ENCODE peak calls at places on chromosomes 4 and X, in four cellular contexts. A is AG04450, W is gastrocnemius medialis, H is GM12878. T is an unnamed sample.
A peak's percentile ranks its signal among the peaks of the same experiment; 100 is the strongest.

GRCh38 chr4:89769856-89770255 is 67.1 kb downstream of the SNCA start:
- DNase-seq in A (no peak), W (no peak), H (no peak), T (no peak)

GRCh38 chr4:166635367-166635766 is 598.9 kb downstream of the SPOCK3 start:
- DNase-seq in A (no peak), W (no peak), H (no peak), T (no peak)

GRCh38 chr4:101696276-101697010 is 94.1 kb upstream of the BANK1 start:
- DNase-seq in A (no peak), W (no peak), H (no peak), T (no peak)

GRCh38 chr4:179817317-179817716 is 2375.1 kb upstream of the AGA start:
- DNase-seq in A (no peak), W (no peak), H (no peak), T (no peak)

GRCh38 chr4:11565213-11565612 is 136.5 kb upstream of the HS3ST1 start:
- DNase-seq in A (no peak), W (no peak), H (no peak), T (no peak)

GRCh38 chrX:81316163-81316562 is 114.3 kb downstream of the SH3BGRL start:
- DNase-seq in A (no peak), W (no peak), H (no peak), T (no peak)

GRCh38 chr4:159357350-159357749 is 254.5 kb downstream of the RAPGEF2 start:
- DNase-seq in A (no peak), W (no peak), H (no peak), T (no peak)

GRCh38 chrX:3592184-3592583 is 121.3 kb downstream of the PRKX start:
- DNase-seq in A (no peak), W (no peak), H (no peak), T (no peak)

GRCh38 chr4:182314537-182314936 is 71.3 kb downstream of the TENM3 start:
- DNase-seq in A (no peak), W (no peak), H (no peak), T (no peak)

GRCh38 chrX:23826216-23826615 is 43.2 kb downstream of the SAT1 start:
- DNase-seq in A (no peak), W (no peak), H (no peak), T (no peak)

GRCh38 chr4:6855692-6856297 is 53.8 kb upstream of the TBC1D14 start:
- DNase-seq in A (peak; percentile 74), W (peak; percentile 79), H (peak; percentile 94), T (peak; percentile 44)

GRCh38 chr4:64911846-64912245 is 502.6 kb upstream of the TECRL start:
- DNase-seq in A (no peak), W (no peak), H (no peak), T (no peak)
- TF ChIP-seq CTCF in A (no peak), W (no peak), H (no peak), T (no peak)

GRCh38 chr4:112852586-112852985 is 196.9 kb upstream of the ANK2 start:
- DNase-seq in A (no peak), W (no peak), H (no peak), T (no peak)
- H3K4me3 ChIP-seq in A (no peak overlapping the region), W (no peak overlapping the region), H (no peak overlapping the region), T (no peak overlapping the region)

GRCh38 chr4:107520368-107520767 is 199.7 kb downstream of the PAPSS1 start:
- DNase-seq in A (no peak), W (no peak), H (no peak), T (no peak)

GRCh38 chr4:107518076-107518475 is 202.0 kb downstream of the PAPSS1 start:
- DNase-seq in A (no peak), W (no peak), H (no peak), T (no peak)

GRCh38 chr4:107519057-107519456 is 201.0 kb downstream of the PAPSS1 start:
- DNase-seq in A (no peak), W (no peak), H (no peak), T (no peak)
- TF ChIP-seq CTCF in A (peak; percentile 49), W (peak; percentile 31), H (peak; percentile 18), T (peak; percentile 39)

GRCh38 chrX:662126-662525 is 31.5 kb downstream of the SHOX start:
- DNase-seq in A (no peak), W (no peak), H (no peak), T (no peak)

GRCh38 chrX:663841-664240 is 33.2 kb downstream of the SHOX start:
- DNase-seq in A (no peak), W (no peak), H (no peak), T (no peak)

GRCh38 chrX:666762-667161 is 36.2 kb downstream of the SHOX start:
- DNase-seq in A (no peak), W (no peak), H (no peak), T (no peak)

GRCh38 chrX:670596-670995 is 40.0 kb downstream of the SHOX start:
- DNase-seq in A (no peak), W (no peak), H (no peak), T (no peak)

GRCh38 chrX:667360-667759 is 36.8 kb downstream of the SHOX start:
- DNase-seq in A (no peak), W (no peak), H (no peak), T (no peak)
- H3K4me3 ChIP-seq in A (no peak overlapping the region), W (no peak overlapping the region), H (no peak overlapping the region), T (no peak overlapping the region)

GRCh38 chr4:76626686-76627465 is 191.8 kb downstream of the SHROOM3 start:
- DNase-seq in A (no peak), W (no peak), H (no peak), T (no peak)
- TF ChIP-seq CTCF in A (peak; percentile 38), W (no peak), H (no peak), T (peak; percentile 8)

DNA sequence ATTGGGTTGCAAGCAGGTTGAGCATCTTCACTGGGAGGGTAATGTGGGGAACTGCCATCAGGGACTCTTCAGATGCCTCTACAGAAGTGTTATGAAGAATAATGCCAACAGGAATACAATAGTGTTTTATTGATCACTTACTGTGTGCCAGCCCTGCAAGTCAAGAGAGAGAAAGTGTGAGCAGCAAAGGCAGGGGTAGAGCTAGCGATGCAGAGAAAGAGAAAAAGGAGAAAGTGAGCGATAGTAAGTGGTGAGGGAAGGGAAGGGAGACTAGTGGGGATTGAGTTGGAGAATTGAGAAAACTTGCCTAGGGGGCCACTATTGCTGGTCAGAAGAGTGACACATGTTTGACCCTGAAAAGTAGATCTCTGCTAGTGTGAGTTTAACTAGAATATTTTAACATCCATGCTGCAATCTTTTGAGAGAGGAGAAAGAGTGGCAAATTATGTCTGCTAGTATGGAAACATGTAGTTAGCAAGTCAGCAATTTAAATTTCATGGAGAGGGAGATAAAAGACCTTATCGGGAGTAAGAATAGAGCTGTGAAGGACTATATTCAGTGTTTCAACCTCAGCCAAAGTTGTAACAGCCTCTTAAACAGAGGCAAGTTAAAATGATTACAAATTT is 12.2 kb downstream of the AFF1 start:
- DNase-seq in A (no peak), W (no peak), H (no peak), T (no peak)
- H3K4me3 ChIP-seq in A (no peak overlapping the region), W (no peak overlapping the region), H (peak overlapping the region; percentile 30), T (no peak overlapping the region)

GRCh38 chrX:154050113-154050495 is 30.4 kb upstream of the IRAK1 start:
- DNase-seq in A (no peak), W (no peak), H (no peak), T (no peak)

GRCh38 chrX:154049209-154050112 is 29.8 kb upstream of the IRAK1 start:
- DNase-seq in A (no peak), W (peak; percentile 68), H (no peak), T (no peak)

GRCh38 chrX:154048398-154048797 is 28.7 kb upstream of the IRAK1 start:
- DNase-seq in A (no peak), W (no peak), H (no peak), T (no peak)

GRCh38 chrX:154047266-154047665 is 27.6 kb upstream of the IRAK1 start:
- DNase-seq in A (no peak), W (no peak), H (no peak), T (no peak)

DNA sequence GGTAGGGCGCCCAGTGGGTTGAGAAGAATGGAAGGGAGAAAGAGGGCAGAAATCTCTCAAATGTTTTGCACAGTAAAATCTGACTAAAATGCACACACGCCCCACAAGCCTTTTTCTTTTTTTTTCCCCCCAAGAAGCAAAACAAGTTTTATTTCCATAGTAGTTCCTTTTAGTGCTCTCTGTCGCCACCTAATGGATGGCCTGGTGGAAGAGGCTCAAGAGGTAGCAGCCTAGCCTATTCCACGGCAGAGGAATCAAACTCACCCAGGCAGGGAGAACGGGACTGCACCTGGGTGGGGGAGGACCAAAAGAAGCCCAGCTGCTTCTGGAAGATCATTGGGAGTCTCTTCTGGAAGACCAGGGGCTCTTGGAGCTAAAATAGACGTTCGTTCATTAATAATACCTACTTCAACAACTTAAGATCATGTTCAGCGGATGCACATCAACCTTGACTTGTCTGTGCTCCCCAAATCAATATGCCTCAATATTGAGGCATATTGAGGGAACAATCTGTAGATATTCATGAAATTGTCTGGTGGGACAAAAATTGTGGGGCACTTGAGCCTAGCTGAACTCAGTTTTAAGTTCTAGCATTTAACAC is 31.6 kb upstream of the IRAK1 start:
- DNase-seq in A (peak; percentile 27), W (peak; percentile 29), H (no peak), T (no peak)
- TF ChIP-seq CTCF in A (peak; percentile 70), W (peak; percentile 80), H (peak; percentile 74), T (peak; percentile 81)

DNA sequence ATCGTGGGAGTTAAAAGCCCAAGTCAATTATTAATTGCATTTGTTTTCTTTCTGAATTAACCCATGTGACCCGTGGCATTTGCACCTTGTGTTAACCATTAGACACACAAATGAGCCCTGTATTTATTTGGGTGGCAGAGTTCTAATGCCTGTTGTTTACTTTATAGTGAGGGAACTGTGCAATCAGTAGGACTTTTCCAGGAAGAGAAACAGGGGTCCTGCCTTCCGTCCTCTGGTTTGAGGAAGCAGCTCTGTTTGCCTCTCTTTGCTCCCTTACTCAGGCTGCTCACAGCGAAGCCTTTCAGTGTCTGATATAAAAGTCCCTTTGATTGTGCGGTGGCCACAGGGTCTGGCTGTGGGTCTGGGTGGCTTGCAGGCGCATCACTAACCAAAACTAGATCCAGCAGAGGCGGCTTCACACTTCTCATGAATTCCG is 263.6 kb downstream of the PTTG2 start:
- DNase-seq in A (no peak), W (no peak), H (no peak), T (no peak)
- H3K4me3 ChIP-seq in A (no peak overlapping the region), W (no peak overlapping the region), H (no peak overlapping the region), T (no peak overlapping the region)

T was measured in AG09309.